ENCODE peak calls at places on chromosomes 1 and 21, in six cellular contexts. X is mammary epithelial cell; F is activated gamma-delta T cell treated with anti-CD3 and anti-CD28 coated beads, Interleukin-2, amount 50 U/mL, for 16 hours; B is kidney epithelial cell; K is lower leg skin; P is NCI-H226. J is an unnamed sample.

GRCh38 chr1:33710989-33711388 is 152.9 kb upstream of the HMGB4 start:
- DNase-seq in X (no peak), F (no peak), B (no peak), K (no peak), P (no peak), J (no peak)

GRCh38 chr1:11802616-11802972 is 3.2 kb downstream of the MTHFR start:
- DNase-seq in X (no peak), F (no peak), B (no peak), K (no peak), P (no peak), J (no peak)

GRCh38 chr1:89176971-89177370 is 1.2 kb upstream of the GBP7 start:
- DNase-seq in X (no peak), F (no peak), B (no peak), K (no peak), P (no peak), J (no peak)

GRCh38 chr1:234877761-234878160 is 250.9 kb downstream of the TOMM20 start:
- DNase-seq in X (no peak), F (no peak), B (no peak), K (no peak), P (no peak), J (no peak)

GRCh38 chr21:44984792-44985440 is 45.1 kb downstream of the SLX9 start:
- DNase-seq in X (no peak), F (no peak), B (no peak), K (no peak), P (no peak), J (no peak)

GRCh38 chr1:231919900-231920299 is 293.3 kb downstream of the DISC1 start:
- DNase-seq in X (no peak), F (peak), B (no peak), K (no peak), P (no peak), J (no peak)

GRCh38 chr1:201267481-201268229 is 15.7 kb upstream of the PKP1 start:
- DNase-seq in X (peak), F (no peak), B (peak), K (peak), P (peak), J (no peak)

GRCh38 chr1:93448292-93448982 is 519 bp downstream of the FNBP1L start:
- DNase-seq in X (peak), F (no peak), B (no peak), K (no peak), P (peak), J (no peak)

GRCh38 chr1:84504580-84505021 is 1.6 kb upstream of the SPATA1 start:
- DNase-seq in X (peak), F (no peak), B (no peak), K (no peak), P (peak), J (no peak)

GRCh38 chr1:234763910-234764309 is 153.9 kb upstream of the IRF2BP2 start:
- DNase-seq in X (no peak), F (no peak), B (no peak), K (no peak), P (no peak), J (no peak)

GRCh38 chr1:53176452-53177344 is 19.9 kb upstream of the CPT2 start:
- DNase-seq in X (no peak), F (no peak), B (no peak), K (no peak), P (peak), J (no peak)

GRCh38 chr1:67700692-67701410 is 15.8 kb downstream of the GADD45A start:
- DNase-seq in X (no peak), F (no peak), B (no peak), K (no peak), P (peak), J (no peak)

GRCh38 chr1:205183676-205184335 is 27.7 kb downstream of the DSTYK start:
- DNase-seq in X (no peak), F (no peak), B (no peak), K (no peak), P (no peak), J (no peak)

GRCh38 chr1:226872455-226872854 is 2.0 kb downstream of the PSEN2 start:
- DNase-seq in X (no peak), F (no peak), B (no peak), K (no peak), P (no peak), J (peak)

GRCh38 chr1:182143825-182144661 is 82.5 kb upstream of the ZNF648 start:
- DNase-seq in X (peak), F (no peak), B (peak), K (peak), P (peak), J (peak)

GRCh38 chr1:47742890-47743760 is 254.1 kb downstream of the TRABD2B start:
- DNase-seq in X (no peak), F (no peak), B (no peak), K (no peak), P (no peak), J (no peak)